ENCODE peak calls at places on chromosomes 16 and 17, in ten cellular contexts. One of them, this sample, is unnamed.

GRCh38 chr16:68281368-68282063 is 17.2 kb downstream of the SLC7A6 start:
- DNase-seq in left ventricle myocardium inferior: no peak
- DNase-seq in adrenal gland: no peak
- DNase-seq in ovary: no peak
- DNase-seq in cardiac muscle cell: no peak
- DNase-seq in IMR-90: no peak
- DNase-seq in fibroblast of lung: no peak
- DNase-seq in brain microvascular endothelial cell: no peak
- DNase-seq in Panc1: no peak
- DNase-seq in transverse colon: no peak
- DNase-seq in this sample: peak

GRCh38 chr17:57532556-57532955 is 212.5 kb downstream of the CCDC182 start:
- DNase-seq in IMR-90: no peak
- DNase-seq in brain microvascular endothelial cell: no peak
- DNase-seq in ovary: no peak
- DNase-seq in Panc1: no peak
- DNase-seq in left ventricle myocardium inferior: no peak
- DNase-seq in adrenal gland: no peak
- DNase-seq in fibroblast of lung: no peak
- DNase-seq in transverse colon: no peak
- DNase-seq in cardiac muscle cell: no peak
- DNase-seq in this sample: no peak

GRCh38 chr16:84768061-84768797 is 51.6 kb upstream of the CRISPLD2 start:
- DNase-seq in fibroblast of lung: no peak
- DNase-seq in cardiac muscle cell: no peak
- DNase-seq in transverse colon: no peak
- DNase-seq in ovary: no peak
- DNase-seq in brain microvascular endothelial cell: no peak
- DNase-seq in adrenal gland: no peak
- DNase-seq in Panc1: no peak
- DNase-seq in IMR-90: no peak
- DNase-seq in left ventricle myocardium inferior: no peak
- DNase-seq in this sample: no peak

GRCh38 chr17:1617620-1618174 is 10.9 kb downstream of the SLC43A2 start:
- DNase-seq in ovary: peak
- DNase-seq in IMR-90: peak
- DNase-seq in left ventricle myocardium inferior: no peak
- DNase-seq in cardiac muscle cell: no peak
- DNase-seq in transverse colon: peak
- DNase-seq in adrenal gland: peak
- DNase-seq in brain microvascular endothelial cell: peak
- DNase-seq in fibroblast of lung: peak
- DNase-seq in Panc1: no peak
- DNase-seq in this sample: no peak

GRCh38 chr17:77613627-77614026 is 344.9 kb upstream of the TNRC6C start:
- DNase-seq in left ventricle myocardium inferior: no peak
- DNase-seq in Panc1: no peak
- DNase-seq in IMR-90: no peak
- DNase-seq in cardiac muscle cell: no peak
- DNase-seq in brain microvascular endothelial cell: no peak
- DNase-seq in fibroblast of lung: no peak
- DNase-seq in transverse colon: no peak
- DNase-seq in ovary: no peak
- DNase-seq in adrenal gland: no peak
- DNase-seq in this sample: no peak

GRCh38 chr17:57672205-57672632 is 72.9 kb downstream of the CCDC182 start:
- DNase-seq in adrenal gland: no peak
- DNase-seq in IMR-90: peak
- DNase-seq in ovary: no peak
- DNase-seq in Panc1: no peak
- DNase-seq in fibroblast of lung: peak
- DNase-seq in left ventricle myocardium inferior: no peak
- DNase-seq in cardiac muscle cell: no peak
- DNase-seq in transverse colon: no peak
- DNase-seq in brain microvascular endothelial cell: no peak
- DNase-seq in this sample: no peak

GRCh38 chr16:57994778-57995177 is 5.7 kb downstream of the ZNF319 start:
- DNase-seq in IMR-90: peak
- DNase-seq in left ventricle myocardium inferior: peak
- DNase-seq in transverse colon: peak
- DNase-seq in Panc1: no peak
- DNase-seq in brain microvascular endothelial cell: peak
- DNase-seq in fibroblast of lung: no peak
- DNase-seq in cardiac muscle cell: peak
- DNase-seq in adrenal gland: peak
- DNase-seq in ovary: no peak
- DNase-seq in this sample: no peak

GRCh38 chr16:71311553-71312158 is 22.5 kb upstream of the CMTR2 start:
- DNase-seq in transverse colon: no peak
- DNase-seq in adrenal gland: peak
- DNase-seq in brain microvascular endothelial cell: no peak
- DNase-seq in cardiac muscle cell: peak
- DNase-seq in Panc1: peak
- DNase-seq in fibroblast of lung: peak
- DNase-seq in left ventricle myocardium inferior: no peak
- DNase-seq in ovary: no peak
- DNase-seq in IMR-90: peak
- DNase-seq in this sample: no peak

GRCh38 chr17:39676198-39676819 is 8.1 kb downstream of the PNMT start:
- DNase-seq in adrenal gland: no peak
- DNase-seq in left ventricle myocardium inferior: peak
- DNase-seq in cardiac muscle cell: peak
- DNase-seq in brain microvascular endothelial cell: no peak
- DNase-seq in transverse colon: peak
- DNase-seq in fibroblast of lung: no peak
- DNase-seq in ovary: no peak
- DNase-seq in Panc1: no peak
- DNase-seq in IMR-90: no peak
- DNase-seq in this sample: no peak

GRCh38 chr16:35173295-35173694 is 1713.9 kb downstream of the TP53TG3F start:
- DNase-seq in Panc1: no peak
- DNase-seq in fibroblast of lung: no peak
- DNase-seq in transverse colon: no peak
- DNase-seq in left ventricle myocardium inferior: no peak
- DNase-seq in ovary: no peak
- DNase-seq in brain microvascular endothelial cell: no peak
- DNase-seq in cardiac muscle cell: no peak
- DNase-seq in IMR-90: no peak
- DNase-seq in adrenal gland: no peak
- DNase-seq in this sample: no peak

GRCh38 chr16:89373355-89374110 is 116.8 kb downstream of the ANKRD11 start:
- DNase-seq in adrenal gland: peak
- DNase-seq in brain microvascular endothelial cell: peak
- DNase-seq in fibroblast of lung: peak
- DNase-seq in Panc1: no peak
- DNase-seq in ovary: peak
- DNase-seq in IMR-90: peak
- DNase-seq in left ventricle myocardium inferior: no peak
- DNase-seq in transverse colon: no peak
- DNase-seq in cardiac muscle cell: no peak
- DNase-seq in this sample: no peak

GRCh38 chr16:66515543-66516171 is 34.3 kb downstream of the TK2 start:
- DNase-seq in brain microvascular endothelial cell: peak
- DNase-seq in left ventricle myocardium inferior: no peak
- DNase-seq in fibroblast of lung: peak
- DNase-seq in Panc1: no peak
- DNase-seq in transverse colon: no peak
- DNase-seq in cardiac muscle cell: no peak
- DNase-seq in adrenal gland: no peak
- DNase-seq in ovary: peak
- DNase-seq in IMR-90: peak
- DNase-seq in this sample: no peak

GRCh38 chr16:57700801-57701551 is 6.4 kb downstream of the DRC7 start:
- DNase-seq in ovary: no peak
- DNase-seq in IMR-90: no peak
- DNase-seq in Panc1: no peak
- DNase-seq in brain microvascular endothelial cell: no peak
- DNase-seq in cardiac muscle cell: no peak
- DNase-seq in fibroblast of lung: no peak
- DNase-seq in left ventricle myocardium inferior: no peak
- DNase-seq in transverse colon: no peak
- DNase-seq in adrenal gland: peak
- DNase-seq in this sample: no peak

GRCh38 chr17:75010683-75011406 is 1.6 kb upstream of the MRPL58 start:
- DNase-seq in IMR-90: peak
- DNase-seq in Panc1: no peak
- DNase-seq in ovary: peak
- DNase-seq in left ventricle myocardium inferior: peak
- DNase-seq in fibroblast of lung: peak
- DNase-seq in adrenal gland: peak
- DNase-seq in brain microvascular endothelial cell: no peak
- DNase-seq in transverse colon: peak
- DNase-seq in cardiac muscle cell: no peak
- DNase-seq in this sample: no peak

GRCh38 chr16:76612497-76612896 is 335.3 kb downstream of the CNTNAP4 start:
- DNase-seq in IMR-90: no peak
- DNase-seq in cardiac muscle cell: no peak
- DNase-seq in left ventricle myocardium inferior: no peak
- DNase-seq in adrenal gland: no peak
- DNase-seq in brain microvascular endothelial cell: no peak
- DNase-seq in ovary: no peak
- DNase-seq in transverse colon: no peak
- DNase-seq in fibroblast of lung: no peak
- DNase-seq in Panc1: no peak
- DNase-seq in this sample: no peak

GRCh38 chr16:11632455-11632921 is 35.8 kb upstream of the SNN start:
- DNase-seq in brain microvascular endothelial cell: peak
- DNase-seq in Panc1: no peak
- DNase-seq in cardiac muscle cell: peak
- DNase-seq in fibroblast of lung: peak
- DNase-seq in IMR-90: peak
- DNase-seq in transverse colon: peak
- DNase-seq in ovary: peak
- DNase-seq in adrenal gland: peak
- DNase-seq in left ventricle myocardium inferior: peak
- DNase-seq in this sample: no peak

GRCh38 chr17:78708510-78708973 is 73.5 kb downstream of the CYTH1 start:
- DNase-seq in fibroblast of lung: peak
- DNase-seq in left ventricle myocardium inferior: peak
- DNase-seq in ovary: peak
- DNase-seq in brain microvascular endothelial cell: peak
- DNase-seq in cardiac muscle cell: peak
- DNase-seq in IMR-90: peak
- DNase-seq in transverse colon: peak
- DNase-seq in Panc1: peak
- DNase-seq in adrenal gland: peak
- DNase-seq in this sample: peak

GRCh38 chr17:29085223-29085622 is 42.3 kb downstream of the PIPOX start:
- DNase-seq in adrenal gland: no peak
- DNase-seq in Panc1: no peak
- DNase-seq in brain microvascular endothelial cell: no peak
- DNase-seq in transverse colon: no peak
- DNase-seq in left ventricle myocardium inferior: no peak
- DNase-seq in cardiac muscle cell: no peak
- DNase-seq in IMR-90: no peak
- DNase-seq in ovary: no peak
- DNase-seq in fibroblast of lung: no peak
- DNase-seq in this sample: no peak

GRCh38 chr17:32588135-32588534 is 101.3 kb downstream of the CDK5R1 start:
- DNase-seq in left ventricle myocardium inferior: no peak
- DNase-seq in brain microvascular endothelial cell: no peak
- DNase-seq in IMR-90: no peak
- DNase-seq in transverse colon: no peak
- DNase-seq in cardiac muscle cell: no peak
- DNase-seq in ovary: no peak
- DNase-seq in Panc1: no peak
- DNase-seq in adrenal gland: no peak
- DNase-seq in fibroblast of lung: no peak
- DNase-seq in this sample: no peak

DNA sequence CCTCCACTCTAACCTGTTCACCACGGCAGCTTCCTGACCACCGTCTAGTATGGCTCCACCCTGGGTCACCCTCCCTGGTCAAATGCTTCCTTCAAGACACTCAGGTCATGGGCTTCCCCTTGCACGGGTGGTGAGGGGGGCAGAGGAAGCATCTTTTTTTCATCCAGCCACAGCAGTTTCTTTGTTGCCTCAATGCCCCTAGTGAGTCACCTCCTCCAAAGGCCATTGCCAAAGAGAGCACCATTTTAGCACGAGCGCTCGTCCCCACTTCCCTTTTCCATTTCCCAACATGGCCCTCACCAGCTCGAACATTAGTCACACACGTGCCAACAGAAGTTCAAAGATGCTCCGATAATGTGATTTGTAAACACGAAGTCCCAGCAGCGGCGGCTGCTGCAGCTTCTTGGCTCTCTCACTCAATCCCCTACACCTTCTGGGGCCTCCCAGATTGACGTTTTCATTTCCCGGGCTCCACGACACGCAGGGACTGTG is 134.6 kb downstream of the GAS7 start:
- DNase-seq in transverse colon: peak
- DNase-seq in IMR-90: peak
- DNase-seq in left ventricle myocardium inferior: no peak
- DNase-seq in brain microvascular endothelial cell: no peak
- DNase-seq in fibroblast of lung: no peak
- DNase-seq in Panc1: no peak
- DNase-seq in adrenal gland: peak
- DNase-seq in ovary: no peak
- DNase-seq in cardiac muscle cell: no peak
- DNase-seq in this sample: no peak
- H3K27ac ChIP-seq in transverse colon: peak
- H3K27ac ChIP-seq in IMR-90: no peak
- H3K27ac ChIP-seq in left ventricle myocardium inferior: peak
- H3K27ac ChIP-seq in brain microvascular endothelial cell: no peak
- H3K27ac ChIP-seq in fibroblast of lung: no peak
- H3K27ac ChIP-seq in Panc1: no peak
- H3K27ac ChIP-seq in adrenal gland: peak
- H3K27ac ChIP-seq in ovary: no peak
- H3K27ac ChIP-seq in cardiac muscle cell: no peak
- H3K27ac ChIP-seq in this sample: no peak

GRCh38 chr17:45812102-45812501 is 28.0 kb downstream of the CRHR1 start:
- DNase-seq in ovary: no peak
- DNase-seq in brain microvascular endothelial cell: no peak
- DNase-seq in transverse colon: no peak
- DNase-seq in adrenal gland: no peak
- DNase-seq in cardiac muscle cell: no peak
- DNase-seq in IMR-90: no peak
- DNase-seq in Panc1: no peak
- DNase-seq in left ventricle myocardium inferior: no peak
- DNase-seq in fibroblast of lung: peak
- DNase-seq in this sample: no peak
- TF ChIP-seq CTCF in ovary: no peak
- TF ChIP-seq CTCF in brain microvascular endothelial cell: peak
- TF ChIP-seq CTCF in transverse colon: no peak
- TF ChIP-seq CTCF in adrenal gland: no peak
- TF ChIP-seq CTCF in cardiac muscle cell: no peak
- TF ChIP-seq CTCF in IMR-90: no peak
- TF ChIP-seq CTCF in Panc1: no peak
- TF ChIP-seq CTCF in left ventricle myocardium inferior: peak
- TF ChIP-seq CTCF in fibroblast of lung: peak
- TF ChIP-seq CTCF in this sample: no peak

GRCh38 chr17:43024407-43025289 is at the start of gene RND2:
- DNase-seq in fibroblast of lung: peak
- DNase-seq in IMR-90: peak
- DNase-seq in ovary: peak
- DNase-seq in cardiac muscle cell: peak
- DNase-seq in transverse colon: peak
- DNase-seq in brain microvascular endothelial cell: peak
- DNase-seq in left ventricle myocardium inferior: peak
- DNase-seq in Panc1: peak
- DNase-seq in adrenal gland: peak
- DNase-seq in this sample: peak
- H3K27ac ChIP-seq in fibroblast of lung: peak
- H3K27ac ChIP-seq in IMR-90: no peak
- H3K27ac ChIP-seq in ovary: peak
- H3K27ac ChIP-seq in cardiac muscle cell: peak
- H3K27ac ChIP-seq in transverse colon: peak
- H3K27ac ChIP-seq in brain microvascular endothelial cell: no peak
- H3K27ac ChIP-seq in left ventricle myocardium inferior: peak
- H3K27ac ChIP-seq in Panc1: peak
- H3K27ac ChIP-seq in adrenal gland: peak
- H3K27ac ChIP-seq in this sample: peak

GRCh38 chr17:15361151-15361550 is 19.8 kb upstream of the TEKT3 start:
- DNase-seq in ovary: no peak
- DNase-seq in Panc1: no peak
- DNase-seq in transverse colon: no peak
- DNase-seq in cardiac muscle cell: no peak
- DNase-seq in left ventricle myocardium inferior: no peak
- DNase-seq in brain microvascular endothelial cell: peak
- DNase-seq in fibroblast of lung: peak
- DNase-seq in adrenal gland: no peak
- DNase-seq in IMR-90: no peak
- DNase-seq in this sample: no peak
- TF ChIP-seq CTCF in ovary: no peak
- TF ChIP-seq CTCF in Panc1: no peak
- TF ChIP-seq CTCF in transverse colon: no peak
- TF ChIP-seq CTCF in cardiac muscle cell: no peak
- TF ChIP-seq CTCF in left ventricle myocardium inferior: no peak
- TF ChIP-seq CTCF in brain microvascular endothelial cell: no peak
- TF ChIP-seq CTCF in fibroblast of lung: no peak
- TF ChIP-seq CTCF in adrenal gland: no peak
- TF ChIP-seq CTCF in IMR-90: no peak
- TF ChIP-seq CTCF in this sample: no peak

This sample was measured in CD4-positive, alpha-beta T cell.